ENCODE peak calls at places on chromosome 4, in ten cellular contexts. B is Peyer's patch; E is PC-3; P is CD4-positive, alpha-beta T cell; T is IMR-90; O is naive thymus-derived CD4-positive, alpha-beta T cell; A is mammary epithelial cell; H is brain microvascular endothelial cell; X is dorsolateral prefrontal cortex; S is transverse colon. Q is an unnamed sample. For H3K27me3, the result is how much of the 10 kb centered on the place peaks cover.

GRCh38 chr4:2807571-2807970 is 14.7 kb downstream of the SH3BP2 start:
- DNase-seq in X (no peak), E (no peak), T (no peak), O (no peak), S (no peak), H (no peak), A (no peak), B (no peak), P (no peak), Q (no peak)

GRCh38 chr4:61896717-61897116 is 696.6 kb downstream of the ADGRL3 start:
- DNase-seq in X (no peak), P (no peak), O (no peak), E (no peak), H (no peak), A (no peak), S (no peak), T (no peak), B (no peak), Q (no peak)

GRCh38 chr4:76251448-76252270 is at the start of gene FAM47E:
- DNase-seq in B (peak), E (peak), S (peak), A (peak), O (peak), H (peak), X (peak), P (peak), T (peak), Q (peak)

GRCh38 chr4:129145222-129145730 is 49.3 kb downstream of the C4orf33 start:
- DNase-seq in T (no peak), O (no peak), A (no peak), B (no peak), E (no peak), H (no peak), S (no peak), X (no peak), P (no peak), Q (no peak)

GRCh38 chr4:180828455-180829018 is 1414.7 kb upstream of the TENM3 start:
- DNase-seq in H (peak), S (no peak), E (peak), T (peak), O (no peak), P (no peak), X (peak), B (no peak), A (peak), Q (no peak)

GRCh38 chr4:104352211-104352610 is 142.5 kb downstream of the CXXC4 start:
- DNase-seq in A (peak), T (no peak), S (no peak), O (no peak), E (no peak), H (no peak), P (no peak), B (no peak), X (no peak), Q (no peak)

GRCh38 chr4:184487503-184487902 is 13.2 kb upstream of the IRF2 start:
- DNase-seq in X (no peak), E (peak), P (no peak), S (no peak), H (no peak), B (no peak), A (no peak), O (no peak), T (no peak), Q (no peak)

GRCh38 chr4:107945809-107946208 is 14.5 kb downstream of the CYP2U1 start:
- DNase-seq in H (no peak), T (no peak), O (no peak), X (no peak), P (no peak), A (no peak), B (no peak), E (no peak), S (no peak), Q (no peak)

GRCh38 chr4:5052726-5053425 is 1.6 kb downstream of the STK32B start:
- DNase-seq in O (no peak), X (no peak), A (peak), E (peak), S (no peak), H (no peak), P (no peak), T (no peak), B (no peak), Q (no peak)

GRCh38 chr4:146247356-146247755 is 33.0 kb downstream of the REELD1 start:
- DNase-seq in H (no peak), E (no peak), S (no peak), A (no peak), B (no peak), P (no peak), O (no peak), X (no peak), T (no peak), Q (no peak)

GRCh38 chr4:7148337-7148736 is 44.0 kb upstream of the SORCS2 start:
- DNase-seq in B (no peak), T (no peak), E (no peak), S (no peak), O (no peak), P (no peak), X (no peak), H (no peak), A (no peak), Q (no peak)

GRCh38 chr4:141047228-141047884 is 85.9 kb downstream of the RNF150 start:
- DNase-seq in A (no peak), O (no peak), E (no peak), P (no peak), B (no peak), T (peak), H (peak), X (no peak), S (no peak), Q (no peak)

GRCh38 chr4:40328383-40328782 is 6.8 kb upstream of the CHRNA9 start:
- DNase-seq in X (no peak), P (no peak), B (no peak), H (no peak), O (no peak), S (no peak), T (no peak), A (no peak), E (peak), Q (no peak)

DNA sequence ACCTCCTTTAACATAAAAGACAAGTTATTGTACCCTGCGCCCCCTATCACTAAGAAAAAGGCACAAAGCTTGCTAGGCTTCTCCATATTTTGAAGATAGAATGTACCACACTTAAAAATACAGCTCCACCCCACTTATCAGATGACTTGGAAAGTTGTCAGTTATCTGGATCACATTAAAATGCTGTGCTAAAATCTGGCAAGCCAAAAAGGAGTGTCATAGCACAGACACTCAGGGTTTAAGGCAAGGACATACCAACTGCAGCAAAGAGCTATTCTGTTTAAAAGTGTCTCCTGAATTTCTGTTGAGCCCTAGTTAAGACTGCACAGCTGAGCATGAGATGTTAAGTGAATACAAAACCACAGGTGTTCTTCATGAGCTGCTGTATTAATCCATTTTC is 182.5 kb upstream of the FAT4 start:
- DNase-seq in P (no peak), S (no peak), H (no peak), T (no peak), O (no peak), B (no peak), X (no peak), A (no peak), E (no peak), Q (no peak)
- H3K27me3 ChIP-seq in P (under half), S (under half), H (under half), T (under half), O (under half), B (under half), X (under half), A (under half), E (under half), Q (under half)

GRCh38 chr4:8704632-8705031 is 112.1 kb downstream of the CPZ start:
- DNase-seq in X (no peak), A (no peak), B (no peak), S (no peak), T (no peak), O (no peak), E (no peak), P (no peak), H (no peak), Q (no peak)

GRCh38 chr4:8703401-8703696 is 110.8 kb downstream of the CPZ start:
- DNase-seq in T (no peak), P (no peak), X (no peak), S (no peak), H (no peak), B (peak), O (no peak), A (no peak), E (no peak), Q (no peak)

GRCh38 chr4:8705161-8706145 is 112.9 kb downstream of the CPZ start:
- DNase-seq in T (no peak), X (no peak), A (no peak), H (no peak), S (no peak), O (no peak), E (no peak), B (peak), P (no peak), Q (no peak)

GRCh38 chr4:8702516-8703400 is 110.2 kb downstream of the CPZ start:
- DNase-seq in B (peak), P (no peak), X (no peak), O (no peak), A (no peak), E (no peak), S (no peak), H (no peak), T (no peak), Q (no peak)

GRCh38 chr4:8703857-8704495 is 111.4 kb downstream of the CPZ start:
- DNase-seq in X (no peak), H (no peak), S (no peak), E (no peak), P (no peak), O (no peak), T (no peak), B (peak), A (no peak), Q (no peak)
- H3K27me3 ChIP-seq in X (under half), H (under half), S (under half), E (half or more), P (under half), O (under half), T (under half), B (under half), A (under half), Q (under half)

DNA sequence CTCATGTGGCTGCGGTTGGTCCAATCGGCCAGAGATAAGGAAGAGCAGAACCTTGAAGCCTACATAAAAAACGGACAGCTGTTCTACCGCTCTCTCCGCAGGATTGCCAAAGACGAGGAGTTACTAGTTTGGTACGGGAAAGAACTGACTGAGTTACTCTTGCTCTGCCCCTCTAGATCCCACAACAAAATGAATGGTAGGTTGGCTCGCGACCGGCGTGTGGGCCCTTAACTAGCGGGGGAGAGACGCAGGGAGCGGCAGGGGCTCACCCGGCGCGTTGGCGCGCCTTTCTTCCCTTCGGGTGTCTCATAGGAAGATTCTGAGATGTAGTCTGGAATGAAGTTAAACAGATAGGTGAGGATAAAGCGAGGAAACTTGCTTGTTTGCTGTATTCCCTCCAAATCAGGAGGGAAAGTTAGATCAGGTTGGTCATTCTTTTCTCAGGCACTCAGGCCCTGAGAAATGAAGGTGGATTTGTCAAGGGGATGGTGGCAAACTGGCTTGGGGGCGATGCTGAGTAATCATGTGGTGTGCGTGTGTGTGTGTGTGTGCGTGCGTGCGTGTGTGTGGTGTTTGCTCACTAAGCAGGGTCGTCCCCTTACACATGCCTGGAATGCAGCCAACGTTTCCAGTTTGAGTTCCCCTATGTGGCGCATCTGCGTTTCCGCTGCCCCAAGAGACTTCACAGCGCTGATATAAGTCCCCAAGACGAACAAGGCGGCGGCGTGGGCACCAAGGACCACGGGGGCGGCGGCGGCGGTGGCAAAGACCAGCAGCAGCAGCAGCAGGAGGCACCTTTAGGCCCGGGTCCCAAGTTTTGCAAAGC is 4.2 kb downstream of the PRDM8 start:
- DNase-seq in H (no peak), P (peak), E (no peak), T (peak), B (peak), A (no peak), O (no peak), X (no peak), S (peak), Q (no peak)
- H3K27me3 ChIP-seq in H (under half), P (under half), E (under half), T (under half), B (under half), A (under half), O (under half), X (under half), S (half or more), Q (under half)

GRCh38 chr4:168241953-168242352 is 76.6 kb downstream of the DDX60 start:
- DNase-seq in S (no peak), X (no peak), H (no peak), O (no peak), B (no peak), P (no peak), E (no peak), T (no peak), A (no peak), Q (no peak)
- H3K27me3 ChIP-seq in S (under half), X (under half), H (under half), O (under half), B (under half), P (under half), E (under half), T (under half), A (under half), Q (under half)

Q was measured in lung.